ENCODE peak calls at places on chromosomes 4 and X, in six cellular contexts. W, K, G, L, P and B are unnamed samples.

GRCh38 chrX:39532761-39533160 is 565.0 kb downstream of the BCOR start:
- DNase-seq in P (no peak), W (no peak), K (no peak), L (no peak), G (no peak), B (no peak)

GRCh38 chrX:69107747-69108410 is 57.4 kb downstream of the PJA1 start:
- DNase-seq in L (no peak), P (no peak), K (no peak), G (no peak), W (no peak), B (no peak)

GRCh38 chr4:42709392-42710065 is 52.6 kb upstream of the ATP8A1 start:
- DNase-seq in L (no peak), W (no peak), P (no peak), K (no peak), G (no peak), B (no peak)

GRCh38 chr4:77777135-77777777 is 41.9 kb downstream of the CNOT6L start:
- DNase-seq in P (no peak), G (no peak), W (no peak), K (no peak), L (no peak), B (peak; percentile 7)

GRCh38 chrX:1246816-1247215 is 21.8 kb upstream of the CSF2RA start:
- DNase-seq in K (peak; percentile 50), P (no peak), L (peak; percentile 57), G (peak; percentile 50), W (peak; percentile 88), B (peak; percentile 44)

GRCh38 chrX:153564047-153564606 is 34.8 kb downstream of the CCNQ start:
- DNase-seq in P (no peak), L (no peak), G (peak; percentile 31), W (no peak), K (peak; percentile 23), B (no peak)

GRCh38 chrX:110003167-110004156 is 548 bp downstream of the TMEM164 start:
- DNase-seq in G (no peak), W (no peak), K (peak; percentile 32), P (no peak), L (no peak), B (peak; percentile 38)

GRCh38 chr4:144646523-144647094 is 653 bp downstream of the HHIP start:
- DNase-seq in L (no peak), G (no peak), K (no peak), W (no peak), P (no peak), B (peak; percentile 62)

GRCh38 chr4:76781698-76782595 is 116.0 kb downstream of the SOWAHB start:
- DNase-seq in G (peak; percentile 35), P (no peak), W (peak; percentile 23), K (no peak), L (peak; percentile 76), B (no peak)

GRCh38 chrX:48589482-48590162 is 7.7 kb upstream of the WDR13 start:
- DNase-seq in L (no peak), K (no peak), G (no peak), W (no peak), P (no peak), B (no peak)

GRCh38 chr4:60657041-60657440 is 543.1 kb upstream of the ADGRL3 start:
- DNase-seq in G (no peak), K (no peak), P (no peak), W (no peak), L (no peak), B (no peak)

GRCh38 chr4:162497564-162498167 is 333.9 kb upstream of the FSTL5 start:
- DNase-seq in L (no peak), P (no peak), G (peak; percentile 30), W (peak; percentile 26), K (peak; percentile 4), B (peak; percentile 34)

GRCh38 chrX:136397001-136397400 is 90.7 kb upstream of the BRS3 start:
- DNase-seq in L (no peak), W (peak; percentile 32), G (peak; percentile 0), K (no peak), P (no peak), B (no peak)

GRCh38 chrX:13658602-13659001 is 5.7 kb downstream of the TCEANC start:
- DNase-seq in G (peak; percentile 34), W (peak; percentile 58), P (no peak), K (peak; percentile 16), L (no peak), B (peak; percentile 40)

GRCh38 chrX:38968344-38968743 is 167.1 kb downstream of the MID1IP1 start:
- DNase-seq in P (no peak), L (no peak), G (no peak), W (no peak), K (no peak), B (no peak)

GRCh38 chr4:171891038-171891437 is 77.8 kb downstream of the GALNTL6 start:
- DNase-seq in K (no peak), W (no peak), L (no peak), G (no peak), P (no peak), B (no peak)

GRCh38 chrX:108468486-108468885 is 28.8 kb downstream of the COL4A5 start:
- DNase-seq in W (no peak), P (no peak), G (no peak), K (no peak), L (no peak), B (no peak)

GRCh38 chr4:25981749-25982148 is 67.7 kb downstream of the SMIM20 start:
- DNase-seq in W (no peak), G (no peak), K (no peak), L (no peak), P (no peak), B (no peak)

GRCh38 chr4:133131829-133132485 is 17.1 kb upstream of the PCDH10 start:
- DNase-seq in W (no peak), L (no peak), P (no peak), G (no peak), K (no peak), B (no peak)

GRCh38 chr4:6641164-6641970 is 882 bp downstream of the MRFAP1 start:
- DNase-seq in W (no peak), L (no peak), K (peak; percentile 65), P (no peak), G (no peak), B (peak; percentile 67)

GRCh38 chr4:3835527-3836040 is 69.4 kb downstream of the ADRA2C start:
- DNase-seq in G (no peak), K (no peak), W (no peak), P (no peak), L (no peak), B (no peak)

GRCh38 chr4:52358855-52359254 is 300.2 kb downstream of the USP46 start:
- DNase-seq in P (no peak), K (no peak), W (no peak), L (no peak), G (no peak), B (no peak)

GRCh38 chrX:29890646-29891200 is 324.6 kb upstream of the MAGEB2 start:
- DNase-seq in K (no peak), W (no peak), G (no peak), L (no peak), P (no peak), B (no peak)

DNA sequence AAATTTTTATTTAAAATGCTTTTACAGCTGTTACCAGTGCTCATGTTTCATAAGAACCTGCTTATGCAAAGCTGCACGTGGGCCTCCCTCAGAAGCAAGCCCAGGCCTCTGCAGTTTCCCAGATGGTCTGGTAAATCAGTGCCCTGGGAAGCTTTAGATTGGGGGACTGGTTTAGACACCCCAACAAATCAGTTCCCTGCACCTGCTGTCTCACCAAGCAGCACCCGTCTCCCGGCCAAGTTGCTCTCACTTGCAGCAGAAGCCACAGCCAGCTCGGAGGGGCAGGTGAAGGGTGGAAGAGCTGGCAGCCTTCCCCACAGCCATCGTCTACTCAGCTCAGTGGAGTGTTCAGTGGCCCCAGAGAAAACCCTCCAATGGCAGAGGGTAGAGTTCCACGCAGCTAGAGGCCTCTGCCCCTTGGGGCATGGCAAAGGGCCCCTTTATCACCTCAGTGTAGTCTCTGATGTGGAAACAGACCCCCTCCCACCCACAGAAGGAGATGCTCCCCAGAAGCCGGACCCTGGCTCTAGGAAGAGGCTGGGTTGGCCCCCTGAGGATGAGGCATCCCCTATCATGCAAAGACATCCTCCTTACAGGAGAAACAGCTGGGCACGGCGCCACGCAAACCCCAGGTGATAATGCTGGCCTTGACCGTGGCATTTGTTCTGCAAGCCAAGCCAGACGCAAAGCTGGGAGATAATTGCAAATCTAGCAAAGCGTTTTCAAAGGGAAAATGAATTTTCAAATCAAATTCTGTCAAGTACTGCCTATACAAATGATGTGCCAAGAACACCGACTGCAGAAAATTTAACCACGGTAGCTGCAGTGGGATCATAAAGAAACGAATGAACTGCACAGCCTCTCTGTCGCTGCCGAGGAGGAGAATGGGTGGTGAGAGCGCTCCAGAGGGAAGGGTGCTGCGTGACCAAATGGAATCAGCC is 51.9 kb downstream of the ZFYVE28 start:
- DNase-seq in W (no peak), P (no peak), G (no peak), L (no peak), K (no peak), B (no peak)
- TF ChIP-seq CHD2 in W (no peak), P (no peak), G (no peak), L (no peak), K (no peak), B (no peak)

DNA sequence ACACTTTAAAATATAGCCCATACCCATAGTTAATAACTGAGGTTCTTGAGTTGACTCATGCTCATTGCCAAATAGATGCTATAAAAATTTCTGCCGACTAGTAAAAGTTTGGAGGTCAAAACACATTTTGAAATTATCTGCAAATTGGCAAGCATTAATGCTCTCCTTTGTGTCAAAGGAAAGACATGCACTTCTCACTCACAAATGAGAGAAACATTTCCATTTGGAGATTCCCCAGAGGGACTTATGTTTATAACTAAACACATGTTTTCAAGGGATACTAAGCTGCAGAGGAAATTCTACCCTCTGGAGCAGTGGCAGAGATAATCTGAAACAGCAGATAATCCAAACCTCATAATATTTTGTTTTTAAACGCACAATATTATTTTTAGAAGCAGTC is 45.7 kb upstream of the CCDC160 start:
- DNase-seq in P (no peak), W (no peak), L (no peak), K (no peak), G (no peak), B (no peak)
- TF ChIP-seq CHD2 in P (no peak), W (no peak), L (no peak), K (no peak), G (no peak), B (no peak)

DNA sequence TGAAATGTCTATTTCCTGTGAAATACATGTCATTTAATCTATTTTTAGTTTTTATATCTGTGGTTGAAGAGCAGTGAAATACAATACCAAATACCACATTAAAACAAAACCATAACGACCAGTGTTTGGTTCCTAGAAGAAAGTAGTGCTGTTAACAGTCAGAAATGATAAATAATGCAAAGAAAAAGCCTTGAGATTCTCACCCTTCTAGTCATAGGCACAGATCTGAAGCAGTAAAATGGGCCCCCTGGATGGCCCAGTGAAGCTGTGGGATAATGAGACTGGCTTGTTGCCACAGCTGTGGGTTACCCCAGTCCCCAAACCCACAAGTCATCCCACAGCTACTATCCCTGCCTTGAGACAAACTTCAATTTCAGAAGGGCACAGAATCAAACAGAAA is 137.3 kb upstream of the RPL34 start:
- DNase-seq in K (no peak), W (no peak), G (no peak), P (no peak), L (no peak), B (no peak)
- TF ChIP-seq CHD2 in K (no peak), W (no peak), G (no peak), P (no peak), L (no peak), B (no peak)

GRCh38 chr4:71009091-71009490 is 15.6 kb downstream of the DCK start:
- DNase-seq in W (no peak), P (no peak), G (no peak), L (no peak), K (no peak), B (peak; percentile 10)
- TF ChIP-seq CHD2 in W (no peak), P (no peak), G (no peak), L (no peak), K (no peak), B (no peak)

GRCh38 chr4:61740950-61741638 is 541.0 kb downstream of the ADGRL3 start:
- DNase-seq in L (no peak), K (no peak), G (no peak), W (no peak), P (no peak), B (no peak)
- TF ChIP-seq CHD2 in L (no peak), K (no peak), G (no peak), W (no peak), P (no peak), B (no peak)